ENCODE peak calls at places on chromosomes 6 and 20, in six cellular contexts. R is A549, W is HepG2, E is endothelial cell of umbilical vein, K is GM12878, M is K562. F is an unnamed sample.

GRCh38 chr20:30168800-30169138 is 1088.7 kb upstream of the DEFB115 start:
- DNase-seq in E (no peak), K (no peak), W (no peak), R (no peak), M (no peak), F (no peak)

GRCh38 chr6:7126759-7127158 is 19.0 kb downstream of the RREB1 start:
- DNase-seq in K (no peak), M (no peak), E (no peak), W (no peak), R (no peak), F (peak)

GRCh38 chr20:63691711-63692435 is 4.6 kb upstream of the TNFRSF6B start:
- DNase-seq in M (no peak), K (no peak), W (no peak), R (no peak), E (no peak), F (no peak)

GRCh38 chr20:39453890-39454289 is 491.7 kb downstream of the DHX35 start:
- DNase-seq in R (no peak), E (no peak), K (no peak), M (no peak), W (no peak), F (no peak)

GRCh38 chr6:16901777-16902176 is 140.5 kb upstream of the ATXN1 start:
- DNase-seq in M (no peak), E (peak), R (no peak), W (no peak), K (no peak), F (no peak)

GRCh38 chr6:51927450-51927849 is 160.0 kb downstream of the PKHD1 start:
- DNase-seq in K (no peak), W (no peak), R (no peak), M (no peak), E (no peak), F (no peak)

GRCh38 chr20:30487947-30488926 is 769.2 kb upstream of the DEFB115 start:
- DNase-seq in W (no peak), M (no peak), K (no peak), E (no peak), R (no peak), F (no peak)

GRCh38 chr6:142537612-142538478 is 236.0 kb downstream of the ADGRG6 start:
- DNase-seq in E (peak), W (peak), K (no peak), R (peak), M (peak), F (peak)

GRCh38 chr20:15058836-15059235 is 721.4 kb upstream of the FLRT3 start:
- DNase-seq in R (no peak), W (no peak), K (no peak), E (no peak), M (no peak), F (no peak)

GRCh38 chr20:40493071-40493470 is 196.0 kb downstream of the MAFB start:
- DNase-seq in K (no peak), M (no peak), W (no peak), R (no peak), E (peak), F (no peak)

GRCh38 chr20:11015440-11015839 is 341.6 kb upstream of the JAG1 start:
- DNase-seq in W (no peak), M (no peak), E (no peak), K (no peak), R (no peak), F (no peak)

GRCh38 chr20:50625986-50626677 is 65.2 kb downstream of the RIPOR3 start:
- DNase-seq in R (peak), K (no peak), M (peak), W (peak), E (no peak), F (peak)

GRCh38 chr20:17281478-17281877 is 54.6 kb downstream of the PCSK2 start:
- DNase-seq in E (no peak), R (peak), W (peak), K (no peak), M (peak), F (peak)

GRCh38 chr6:35782424-35782823 is 1.6 kb downstream of the CLPSL1 start:
- DNase-seq in K (no peak), E (no peak), W (no peak), M (no peak), R (no peak), F (no peak)

GRCh38 chr6:169622618-169623017 is 79.2 kb downstream of the WDR27 start:
- DNase-seq in W (no peak), K (no peak), M (no peak), E (no peak), R (no peak), F (peak)

GRCh38 chr6:92297101-92297500 is 1122.3 kb downstream of the EPHA7 start:
- DNase-seq in E (no peak), M (no peak), R (no peak), W (no peak), K (no peak), F (no peak)

GRCh38 chr20:29497261-29497671 is 1760.2 kb upstream of the DEFB115 start:
- DNase-seq in W (peak), K (no peak), R (no peak), M (peak), E (no peak), F (no peak)

GRCh38 chr6:15322781-15323536 is 77.1 kb downstream of the JARID2 start:
- DNase-seq in W (no peak), R (no peak), M (no peak), K (no peak), E (no peak), F (no peak)

GRCh38 chr6:56864171-56864616 is 90.7 kb upstream of the BEND6 start:
- DNase-seq in E (peak), R (no peak), M (no peak), W (no peak), K (no peak), F (no peak)

GRCh38 chr20:10609276-10609675 is 64.5 kb downstream of the JAG1 start:
- DNase-seq in R (no peak), K (no peak), M (no peak), E (no peak), W (no peak), F (no peak)

GRCh38 chr6:140441256-140441655 is 1066.8 kb upstream of the CITED2 start:
- DNase-seq in K (no peak), W (peak), M (no peak), E (peak), R (peak), F (peak)

GRCh38 chr6:136738178-136739057 is 53.9 kb downstream of the MAP3K5 start:
- DNase-seq in R (no peak), M (no peak), K (no peak), E (peak), W (no peak), F (no peak)

GRCh38 chr6:36927691-36928546 is 26.6 kb upstream of the PI16 start:
- DNase-seq in K (no peak), W (no peak), M (no peak), E (no peak), R (no peak), F (no peak)

GRCh38 chr20:6583134-6583738 is 184.2 kb upstream of the BMP2 start:
- DNase-seq in W (peak), M (no peak), E (peak), R (peak), K (peak), F (peak)

GRCh38 chr6:128808856-128809255 is 74.1 kb upstream of the LAMA2 start:
- DNase-seq in E (no peak), M (no peak), R (no peak), K (no peak), W (no peak), F (no peak)

GRCh38 chr6:17820055-17820454 is 113.3 kb upstream of the NUP153 start:
- DNase-seq in K (no peak), W (peak), R (peak), E (no peak), M (peak), F (peak)

GRCh38 chr6:167581637-167582036 is 245.1 kb upstream of the AFDN start:
- DNase-seq in R (no peak), M (no peak), W (no peak), E (no peak), K (no peak), F (no peak)

GRCh38 chr6:158416841-158417759 is 104.8 kb downstream of the TULP4 start:
- DNase-seq in E (no peak), R (no peak), K (no peak), W (no peak), M (no peak), F (no peak)

GRCh38 chr6:71419954-71420692 is 131.5 kb downstream of the OGFRL1 start:
- DNase-seq in W (no peak), E (peak), R (no peak), M (no peak), K (no peak), F (no peak)

GRCh38 chr6:36697481-36697903 is at the start of gene RAB44:
- DNase-seq in K (no peak), E (no peak), W (no peak), R (no peak), M (no peak), F (peak)

GRCh38 chr6:83071023-83071422 is 3.6 kb downstream of the DOP1A start:
- DNase-seq in K (peak), W (no peak), R (no peak), M (no peak), E (peak), F (peak)

GRCh38 chr6:31736026-31736767 is at the start of gene CLIC1:
- DNase-seq in K (peak), M (peak), W (peak), E (peak), R (peak), F (peak)
- TF ChIP-seq POLR2A in K (peak), M (peak), W (peak), E (peak), R (peak), F (peak)

GRCh38 chr6:46909371-46909770 is 12.4 kb downstream of the ADGRF5 start:
- DNase-seq in M (no peak), R (no peak), K (no peak), W (no peak), E (peak), F (no peak)
- TF ChIP-seq MYC in M (no peak), R (no peak), K (no peak), W (no peak), E (no peak), F (no peak)

DNA sequence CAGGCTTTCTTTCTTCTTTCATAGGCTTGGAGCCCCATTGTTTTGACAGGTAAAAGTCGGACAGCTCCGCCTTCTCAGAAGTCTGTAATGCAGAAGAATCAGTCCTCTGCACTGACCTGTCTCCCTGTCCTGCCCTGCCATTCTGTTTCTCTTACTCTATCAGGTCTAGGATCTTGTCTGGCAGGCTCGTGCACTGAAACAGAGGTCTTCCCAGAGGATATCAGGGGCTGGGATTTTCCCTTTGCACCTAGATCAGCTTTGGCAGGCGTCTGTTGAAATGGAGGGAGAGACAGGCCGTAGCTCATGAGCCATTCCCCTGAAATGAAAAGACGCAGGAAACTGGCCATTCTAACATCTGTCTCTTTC is 25.0 kb downstream of the KIF3B start:
- DNase-seq in W (peak), M (no peak), K (no peak), R (no peak), E (no peak), F (no peak)
- TF ChIP-seq POLR2A in W (no peak), M (no peak), K (no peak), R (no peak), E (no peak), F (no peak)

GRCh38 chr20:54085425-54085824 is 15.0 kb upstream of the BCAS1 start:
- DNase-seq in W (no peak), M (no peak), E (no peak), K (no peak), R (no peak), F (no peak)

GRCh38 chr20:54085910-54086309 is 15.5 kb upstream of the BCAS1 start:
- DNase-seq in M (no peak), W (no peak), K (no peak), R (no peak), E (no peak), F (no peak)

GRCh38 chr20:54088430-54088829 is 18.0 kb upstream of the BCAS1 start:
- DNase-seq in R (no peak), K (no peak), W (no peak), E (no peak), M (no peak), F (no peak)

GRCh38 chr20:54084727-54085368 is 14.5 kb upstream of the BCAS1 start:
- DNase-seq in E (no peak), W (peak), M (no peak), R (peak), K (no peak), F (no peak)

GRCh38 chr20:54086444-54087134 is 16.2 kb upstream of the BCAS1 start:
- DNase-seq in R (no peak), W (no peak), M (no peak), E (no peak), K (no peak), F (no peak)
- TF ChIP-seq MYC in R (no peak), W (no peak), M (no peak), E (no peak), K (no peak), F (no peak)

GRCh38 chr6:39887692-39888450 is 46.4 kb downstream of the MOCS1 start:
- DNase-seq in R (peak), W (peak), M (no peak), E (peak), K (no peak), F (no peak)
- TF ChIP-seq POLR2A in R (no peak), W (no peak), M (no peak), E (peak), K (no peak), F (no peak)

GRCh38 chr6:33689879-33690278 is 21.6 kb downstream of the UQCC2 start:
- DNase-seq in E (no peak), K (no peak), M (no peak), R (no peak), W (no peak), F (no peak)
- TF ChIP-seq MYC in E (no peak), K (no peak), M (no peak), R (no peak), W (no peak), F (no peak)

DNA sequence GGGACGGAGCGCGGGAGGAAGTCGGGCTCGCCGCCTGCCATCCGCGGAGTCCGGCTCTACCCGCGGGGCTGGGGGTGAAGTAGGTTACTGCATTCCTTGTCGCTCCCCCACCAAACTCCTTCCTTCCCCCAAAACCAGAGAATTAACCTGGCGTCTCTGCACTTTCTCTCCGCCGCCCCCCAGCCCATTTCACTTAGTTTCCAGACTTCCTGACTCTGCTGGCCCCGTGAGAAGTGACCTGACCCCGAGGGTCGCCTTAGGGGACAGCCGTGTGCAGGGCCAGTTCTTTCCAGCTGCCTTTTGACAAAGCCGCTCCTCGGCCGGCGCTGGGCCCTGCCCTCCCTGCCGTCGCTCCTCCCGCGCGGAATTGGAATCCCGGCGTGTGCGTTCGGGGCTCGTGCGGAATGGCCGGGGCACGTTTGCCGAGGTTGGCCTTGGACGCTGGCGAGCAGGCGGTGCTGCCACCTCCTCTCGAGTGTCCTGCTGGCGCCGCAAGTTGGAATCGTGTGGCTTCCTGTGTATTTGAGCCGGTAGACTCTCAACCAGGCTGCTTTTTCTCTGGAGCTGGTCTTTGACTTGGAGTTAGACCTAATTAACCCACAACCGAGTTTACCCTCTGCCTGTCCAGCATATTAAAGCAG is 650 bp downstream of the DCBLD1 start:
- DNase-seq in E (peak), K (no peak), W (peak), R (peak), M (peak), F (peak)
- TF ChIP-seq POLR2A in E (peak), K (peak), W (peak), R (no peak), M (peak), F (no peak)

GRCh38 chr20:37763105-37763504 is 69.3 kb downstream of the CTNNBL1 start:
- DNase-seq in M (no peak), R (no peak), E (no peak), W (no peak), K (no peak), F (no peak)
- TF ChIP-seq MYC in M (no peak), R (no peak), E (no peak), W (no peak), K (no peak), F (no peak)

DNA sequence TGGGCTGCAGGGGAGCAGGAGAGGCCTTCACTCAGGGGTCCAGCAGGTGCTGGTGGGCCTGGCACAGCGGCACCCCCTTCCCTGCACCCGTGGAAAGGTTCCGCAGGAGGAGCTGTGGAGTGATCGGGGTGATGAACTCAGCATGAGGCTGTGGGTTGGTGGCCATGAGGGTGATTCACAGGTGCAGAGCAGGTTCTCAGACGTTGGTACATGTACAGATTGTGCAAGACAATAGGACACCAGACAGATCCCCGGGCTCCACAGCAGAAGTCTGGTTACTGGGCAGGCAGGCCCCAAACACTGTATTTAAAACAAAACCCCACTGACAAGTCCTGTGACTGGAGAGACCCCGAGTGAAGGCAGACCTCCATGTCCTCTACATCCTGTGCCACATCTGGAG is 151.6 kb upstream of the CDH4 start:
- DNase-seq in R (no peak), M (no peak), E (no peak), W (no peak), K (no peak), F (peak)
- TF ChIP-seq POLR2A in R (no peak), M (no peak), E (no peak), W (no peak), K (no peak), F (no peak)

GRCh38 chr6:107690864-107691661 is 133.1 kb downstream of the SCML4 start:
- DNase-seq in E (no peak), K (no peak), R (no peak), M (no peak), W (no peak), F (no peak)

GRCh38 chr6:107689881-107690545 is 134.1 kb downstream of the SCML4 start:
- DNase-seq in M (no peak), R (no peak), W (no peak), K (no peak), E (no peak), F (no peak)

GRCh38 chr6:107690546-107690863 is 133.6 kb downstream of the SCML4 start:
- DNase-seq in E (no peak), K (no peak), W (no peak), M (no peak), R (no peak), F (no peak)

GRCh38 chr6:107695061-107695715 is 128.9 kb downstream of the SCML4 start:
- DNase-seq in R (no peak), E (no peak), K (no peak), W (no peak), M (no peak), F (no peak)

DNA sequence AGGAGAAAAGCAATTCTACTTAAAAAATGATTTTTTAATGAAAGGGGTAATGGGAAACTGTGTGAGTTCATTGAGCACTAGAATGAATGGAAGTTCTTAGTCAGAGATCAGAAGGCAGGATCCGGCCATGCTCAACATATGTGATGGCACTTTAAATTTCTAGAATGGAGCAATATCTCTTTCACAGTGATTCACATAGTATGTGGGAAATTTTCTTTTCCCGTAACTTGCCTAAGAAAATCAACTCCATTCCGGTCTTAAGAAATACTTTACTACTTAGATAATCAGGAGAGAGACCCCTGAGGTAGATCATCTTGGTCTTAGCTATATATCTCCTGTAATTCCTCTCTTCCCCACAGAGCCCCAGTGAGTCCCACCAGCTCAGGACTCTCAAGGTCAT is 131.8 kb downstream of the SCML4 start:
- DNase-seq in R (no peak), M (no peak), K (no peak), W (no peak), E (no peak), F (no peak)
- TF ChIP-seq MYC in R (no peak), M (no peak), K (no peak), W (no peak), E (no peak), F (no peak)

F was measured in NB4.